ENCODE peak calls at places on chromosomes 13 and 19, in ten cellular contexts. T is BJ, L is left lung, Z is A549, P is osteoblast, X is B cell, M is lower leg skin, F is astrocyte, U is dorsolateral prefrontal cortex, H is PC-3. R is an unnamed sample.

GRCh38 chr19:3411636-3412035 is 45.3 kb downstream of the NFIC start:
- DNase-seq in T (no peak), L (no peak), Z (no peak), P (peak), X (no peak), M (no peak), F (no peak), U (no peak), H (no peak), R (no peak)

GRCh38 chr19:41591951-41592562 is 16.1 kb downstream of the CEACAM21 start:
- DNase-seq in T (no peak), L (no peak), Z (no peak), P (no peak), X (no peak), M (no peak), F (no peak), U (no peak), H (no peak), R (no peak)

GRCh38 chr19:9916719-9917118 is 19.6 kb downstream of the OLFM2 start:
- DNase-seq in T (no peak), L (no peak), Z (no peak), P (no peak), X (no peak), M (no peak), F (no peak), U (no peak), H (peak), R (no peak)

GRCh38 chr19:36604656-36605100 is 435 bp upstream of the ZNF382 start:
- DNase-seq in T (no peak), L (peak), Z (no peak), P (peak), X (peak), M (peak), F (peak), U (peak), H (peak), R (peak)

GRCh38 chr13:34462843-34463242 is 479.2 kb upstream of the NBEA start:
- DNase-seq in T (peak), L (no peak), Z (peak), P (no peak), X (no peak), M (no peak), F (peak), U (no peak), H (peak), R (peak)

GRCh38 chr13:99977334-99977911 is 4.2 kb upstream of the ZIC2 start:
- DNase-seq in T (no peak), L (no peak), Z (no peak), P (peak), X (no peak), M (no peak), F (no peak), U (no peak), H (no peak), R (no peak)

GRCh38 chr19:35805518-35806102 is 7.0 kb downstream of the PRODH2 start:
- DNase-seq in T (no peak), L (no peak), Z (no peak), P (peak), X (no peak), M (no peak), F (no peak), U (no peak), H (no peak), R (no peak)

GRCh38 chr19:45321848-45322247 is 827 bp downstream of the CKM start:
- DNase-seq in T (no peak), L (no peak), Z (no peak), P (peak), X (no peak), M (no peak), F (no peak), U (no peak), H (no peak), R (no peak)

GRCh38 chr13:44884076-44884729 is 105.1 kb downstream of the NUFIP1 start:
- DNase-seq in T (peak), L (no peak), Z (no peak), P (peak), X (no peak), M (no peak), F (peak), U (no peak), H (peak), R (no peak)

GRCh38 chr19:4014541-4015491 is 7.3 kb downstream of the PIAS4 start:
- DNase-seq in T (no peak), L (no peak), Z (no peak), P (peak), X (peak), M (no peak), F (no peak), U (no peak), H (no peak), R (no peak)

GRCh38 chr13:105735269-105735668 is 800.2 kb downstream of the EFNB2 start:
- DNase-seq in T (no peak), L (no peak), Z (no peak), P (no peak), X (no peak), M (no peak), F (no peak), U (no peak), H (no peak), R (no peak)

GRCh38 chr13:57862879-57863278 is 231.3 kb downstream of the PCDH17 start:
- DNase-seq in T (no peak), L (no peak), Z (no peak), P (no peak), X (no peak), M (no peak), F (no peak), U (no peak), H (no peak), R (no peak)

GRCh38 chr19:49071860-49072547 is 495 bp downstream of the KCNA7 start:
- DNase-seq in T (no peak), L (no peak), Z (no peak), P (peak), X (peak), M (no peak), F (no peak), U (no peak), H (no peak), R (no peak)

GRCh38 chr19:1032264-1032867 is 6.0 kb downstream of the CNN2 start:
- DNase-seq in T (no peak), L (no peak), Z (no peak), P (no peak), X (no peak), M (no peak), F (no peak), U (no peak), H (no peak), R (no peak)

GRCh38 chr13:23692816-23693215 is 122.6 kb downstream of the TNFRSF19 start:
- DNase-seq in T (no peak), L (no peak), Z (no peak), P (no peak), X (no peak), M (no peak), F (no peak), U (no peak), H (no peak), R (no peak)

GRCh38 chr19:12868540-12869112 is 12.6 kb downstream of the DNASE2 start:
- DNase-seq in T (no peak), L (no peak), Z (peak), P (peak), X (no peak), M (no peak), F (no peak), U (no peak), H (peak), R (no peak)

GRCh38 chr13:26442541-26442940 is 114.9 kb upstream of the WASF3 start:
- DNase-seq in T (peak), L (no peak), Z (no peak), P (peak), X (no peak), M (no peak), F (peak), U (no peak), H (no peak), R (no peak)

GRCh38 chr13:76773695-76774094 is 112.5 kb downstream of the KCTD12 start:
- DNase-seq in T (no peak), L (no peak), Z (no peak), P (no peak), X (no peak), M (no peak), F (no peak), U (no peak), H (no peak), R (no peak)

GRCh38 chr13:105998233-105998550 is 537.3 kb downstream of the EFNB2 start:
- DNase-seq in T (no peak), L (no peak), Z (no peak), P (no peak), X (no peak), M (no peak), F (no peak), U (no peak), H (no peak), R (no peak)

GRCh38 chr19:45356760-45357444 is 13.5 kb downstream of the ERCC2 start:
- DNase-seq in T (no peak), L (no peak), Z (no peak), P (peak), X (no peak), M (no peak), F (no peak), U (no peak), H (no peak), R (no peak)

GRCh38 chr19:30111051-30111450 is 169.0 kb downstream of the URI1 start:
- DNase-seq in T (no peak), L (no peak), Z (no peak), P (no peak), X (no peak), M (no peak), F (no peak), U (no peak), H (no peak), R (no peak)

GRCh38 chr13:37686501-37686900 is 87.9 kb upstream of the POSTN start:
- DNase-seq in T (no peak), L (no peak), Z (no peak), P (no peak), X (no peak), M (no peak), F (no peak), U (no peak), H (no peak), R (no peak)

GRCh38 chr13:28045861-28046260 is 54.5 kb downstream of the FLT3 start:
- DNase-seq in T (no peak), L (no peak), Z (no peak), P (no peak), X (no peak), M (no peak), F (no peak), U (no peak), H (no peak), R (no peak)

GRCh38 chr13:82678052-82678451 is 1204.2 kb downstream of the SLITRK1 start:
- DNase-seq in T (no peak), L (no peak), Z (no peak), P (no peak), X (no peak), M (no peak), F (no peak), U (no peak), H (no peak), R (no peak)

GRCh38 chr13:52162279-52163101 is 3.1 kb upstream of the NEK3 start:
- DNase-seq in T (no peak), L (no peak), Z (no peak), P (peak), X (no peak), M (no peak), F (peak), U (no peak), H (peak), R (no peak)

GRCh38 chr13:31951215-31951678 is 80.3 kb upstream of the FRY start:
- DNase-seq in T (no peak), L (peak), Z (no peak), P (no peak), X (peak), M (peak), F (peak), U (no peak), H (peak), R (peak)

GRCh38 chr19:12113121-12113520 is 27.0 kb downstream of the ZNF20 start:
- DNase-seq in T (no peak), L (no peak), Z (no peak), P (no peak), X (no peak), M (no peak), F (no peak), U (no peak), H (no peak), R (no peak)

GRCh38 chr19:55027472-55028337 is 10.4 kb downstream of the GP6 start:
- DNase-seq in T (no peak), L (no peak), Z (peak), P (peak), X (no peak), M (no peak), F (no peak), U (no peak), H (peak), R (no peak)

GRCh38 chr19:1258707-1259205 is 10.4 kb downstream of the MIDN start:
- DNase-seq in T (no peak), L (no peak), Z (peak), P (no peak), X (no peak), M (no peak), F (no peak), U (no peak), H (no peak), R (no peak)

GRCh38 chr13:41706189-41706588 is 248.8 kb downstream of the RGCC start:
- DNase-seq in T (no peak), L (no peak), Z (no peak), P (no peak), X (no peak), M (no peak), F (no peak), U (no peak), H (no peak), R (no peak)

GRCh38 chr19:38478273-38478971 is 44.9 kb downstream of the RYR1 start:
- DNase-seq in T (no peak), L (no peak), Z (peak), P (peak), X (no peak), M (no peak), F (no peak), U (no peak), H (peak), R (peak)

GRCh38 chr19:20660473-20660872 is 898 bp downstream of the ZNF626 start:
- DNase-seq in T (no peak), L (no peak), Z (no peak), P (no peak), X (no peak), M (no peak), F (no peak), U (no peak), H (no peak), R (no peak)

GRCh38 chr13:51032831-51033230 is 78.2 kb downstream of the C13orf42 start:
- DNase-seq in T (no peak), L (no peak), Z (no peak), P (no peak), X (no peak), M (no peak), F (no peak), U (no peak), H (no peak), R (no peak)

GRCh38 chr19:35756373-35757230 is at the start of gene HSPB6:
- DNase-seq in T (no peak), L (no peak), Z (no peak), P (peak), X (no peak), M (no peak), F (peak), U (no peak), H (no peak), R (no peak)

GRCh38 chr13:69903081-69903480 is 204.5 kb upstream of the ATXN8OS start:
- DNase-seq in T (no peak), L (no peak), Z (no peak), P (no peak), X (no peak), M (no peak), F (peak), U (no peak), H (no peak), R (no peak)

GRCh38 chr19:46924874-46925547 is 64.2 kb downstream of the ARHGAP35 start:
- DNase-seq in T (no peak), L (no peak), Z (peak), P (peak), X (peak), M (no peak), F (no peak), U (no peak), H (peak), R (peak)

GRCh38 chr13:29254971-29255370 is 340.5 kb downstream of the SLC7A1 start:
- DNase-seq in T (no peak), L (no peak), Z (no peak), P (no peak), X (no peak), M (no peak), F (no peak), U (no peak), H (no peak), R (no peak)

GRCh38 chr19:33459220-33459619 is 62.4 kb downstream of the PEPD start:
- DNase-seq in T (no peak), L (no peak), Z (no peak), P (peak), X (no peak), M (no peak), F (no peak), U (no peak), H (no peak), R (no peak)

GRCh38 chr13:96734499-96734898 is 259.8 kb downstream of the OXGR1 start:
- DNase-seq in T (no peak), L (no peak), Z (no peak), P (no peak), X (no peak), M (no peak), F (no peak), U (no peak), H (no peak), R (no peak)
- TF ChIP-seq CTCF in T (no peak), L (no peak), Z (no peak), P (no peak), X (no peak), M (no peak), F (no peak), U (no peak), H (no peak), R (no peak)

GRCh38 chr13:109123971-109124370 is 494.6 kb downstream of the MYO16 start:
- DNase-seq in T (no peak), L (no peak), Z (no peak), P (no peak), X (no peak), M (no peak), F (no peak), U (no peak), H (no peak), R (no peak)
- TF ChIP-seq CTCF in T (no peak), L (no peak), Z (no peak), P (no peak), X (no peak), M (no peak), F (no peak), U (no peak), H (no peak), R (no peak)

GRCh38 chr13:110417537-110417908 is 110.4 kb downstream of the COL4A2 start:
- DNase-seq in T (no peak), L (no peak), Z (no peak), P (no peak), X (no peak), M (no peak), F (no peak), U (no peak), H (no peak), R (no peak)

GRCh38 chr13:110413311-110414040 is 106.4 kb downstream of the COL4A2 start:
- DNase-seq in T (no peak), L (no peak), Z (no peak), P (no peak), X (no peak), M (no peak), F (no peak), U (no peak), H (no peak), R (no peak)

GRCh38 chr13:110416131-110416584 is 109.1 kb downstream of the COL4A2 start:
- DNase-seq in T (peak), L (no peak), Z (no peak), P (no peak), X (no peak), M (no peak), F (no peak), U (no peak), H (no peak), R (no peak)

GRCh38 chr13:110414283-110414682 is 107.2 kb downstream of the COL4A2 start:
- DNase-seq in T (no peak), L (no peak), Z (no peak), P (no peak), X (no peak), M (no peak), F (no peak), U (no peak), H (no peak), R (no peak)

GRCh38 chr13:110415669-110416068 is 108.6 kb downstream of the COL4A2 start:
- DNase-seq in T (no peak), L (no peak), Z (peak), P (no peak), X (no peak), M (no peak), F (no peak), U (no peak), H (peak), R (peak)
- TF ChIP-seq CTCF in T (no peak), L (no peak), Z (no peak), P (no peak), X (no peak), M (no peak), F (no peak), U (no peak), H (peak), R (no peak)

DNA sequence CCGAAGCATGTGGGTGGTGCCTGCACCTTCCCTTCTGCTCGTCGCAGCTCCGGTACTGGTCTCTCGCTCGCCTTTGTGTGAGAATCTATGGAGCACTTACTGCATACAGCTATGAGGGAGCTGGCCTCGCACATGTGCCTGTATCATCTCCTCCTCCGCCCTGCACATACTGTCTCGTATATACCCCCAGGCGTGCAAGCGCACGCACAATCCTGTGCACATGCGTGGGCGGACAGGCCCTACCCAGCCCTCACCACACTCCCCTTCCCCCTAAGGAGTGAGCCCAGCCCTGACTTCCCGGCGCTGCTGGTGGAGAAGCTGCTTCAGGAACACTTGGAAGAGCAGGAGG is 8.7 kb downstream of the PIK3R2 start:
- DNase-seq in T (no peak), L (no peak), Z (no peak), P (no peak), X (no peak), M (no peak), F (no peak), U (peak), H (no peak), R (no peak)
- TF ChIP-seq CTCF in T (no peak), L (no peak), Z (no peak), P (no peak), X (no peak), M (no peak), F (no peak), U (peak), H (no peak), R (no peak)

GRCh38 chr13:89204435-89204834 is 1533.3 kb downstream of the SLITRK5 start:
- DNase-seq in T (no peak), L (no peak), Z (no peak), P (no peak), X (no peak), M (no peak), F (no peak), U (no peak), H (no peak), R (no peak)

GRCh38 chr13:89199138-89199537 is 1528.0 kb downstream of the SLITRK5 start:
- DNase-seq in T (no peak), L (no peak), Z (no peak), P (no peak), X (no peak), M (no peak), F (peak), U (no peak), H (peak), R (no peak)
- TF ChIP-seq CTCF in T (no peak), L (no peak), Z (no peak), P (no peak), X (no peak), M (no peak), F (no peak), U (no peak), H (no peak), R (no peak)

GRCh38 chr13:71316964-71317363 is 550.0 kb downstream of the DACH1 start:
- DNase-seq in T (no peak), L (no peak), Z (no peak), P (no peak), X (no peak), M (no peak), F (no peak), U (no peak), H (no peak), R (no peak)

GRCh38 chr13:71320452-71320851 is 546.6 kb downstream of the DACH1 start:
- DNase-seq in T (no peak), L (no peak), Z (peak), P (no peak), X (no peak), M (no peak), F (no peak), U (no peak), H (peak), R (peak)
- TF ChIP-seq CTCF in T (peak), L (no peak), Z (no peak), P (no peak), X (no peak), M (no peak), F (peak), U (no peak), H (peak), R (no peak)